ENCODE peak calls at places on chromosome 13, in seven cellular contexts. N, Z, H, I, X, B and O are unnamed samples.

GRCh38 chr13:73299787-73300186 is 241.0 kb downstream of the KLF5 start:
- DNase-seq in X (no peak), B (no peak), H (peak), Z (no peak), I (no peak), N (no peak), O (no peak)

GRCh38 chr13:80340643-80341097 is 256 bp downstream of the SPRY2 start:
- DNase-seq in N (no peak), X (no peak), H (peak), Z (no peak), B (no peak), I (no peak), O (peak)

GRCh38 chr13:102729560-102730275 is 34.9 kb upstream of the METTL21C start:
- DNase-seq in N (no peak), X (no peak), H (peak), Z (no peak), B (no peak), I (no peak), O (no peak)

GRCh38 chr13:40774672-40775071 is 3.7 kb upstream of the MRPS31 start:
- DNase-seq in Z (no peak), B (no peak), I (no peak), X (no peak), N (no peak), H (no peak), O (no peak)

GRCh38 chr13:114108141-114108761 is 24.2 kb downstream of the RASA3 start:
- DNase-seq in Z (no peak), X (no peak), N (no peak), B (no peak), I (no peak), H (no peak), O (peak)

GRCh38 chr13:70523622-70524021 is 415.4 kb upstream of the KLHL1 start:
- DNase-seq in Z (no peak), X (no peak), N (no peak), B (no peak), H (no peak), I (no peak), O (no peak)

GRCh38 chr13:49874430-49874829 is 61.7 kb downstream of the SPRYD7 start:
- DNase-seq in N (no peak), B (no peak), I (no peak), Z (no peak), H (no peak), X (no peak), O (no peak)

GRCh38 chr13:26133286-26133685 is 81.5 kb upstream of the SHISA2 start:
- DNase-seq in H (no peak), I (no peak), N (no peak), B (no peak), X (no peak), Z (no peak), O (no peak)

GRCh38 chr13:24270639-24271131 is 38.7 kb upstream of the C1QTNF9 start:
- DNase-seq in I (peak), H (peak), B (peak), X (peak), Z (peak), N (peak), O (peak)

GRCh38 chr13:23467048-23467931 is 33.8 kb upstream of the SACS start:
- DNase-seq in B (peak), Z (no peak), N (no peak), H (peak), X (no peak), I (peak), O (no peak)

GRCh38 chr13:44191504-44192171 is 182.0 kb upstream of the SERP2 start:
- DNase-seq in N (peak), H (peak), Z (no peak), I (peak), X (peak), B (peak), O (no peak)

GRCh38 chr13:36163809-36164308 is 32.7 kb upstream of the DCLK1 start:
- DNase-seq in N (no peak), I (peak), B (no peak), Z (peak), X (no peak), H (peak), O (no peak)

GRCh38 chr13:33230178-33230881 is 55.2 kb downstream of the STARD13 start:
- DNase-seq in Z (no peak), N (no peak), I (no peak), B (no peak), X (no peak), H (peak), O (no peak)

GRCh38 chr13:99442273-99442895 is 58.9 kb upstream of the TM9SF2 start:
- DNase-seq in Z (no peak), I (peak), B (peak), X (no peak), N (peak), H (peak), O (no peak)

GRCh38 chr13:50012396-50013169 is 2.7 kb upstream of the KCNRG start:
- DNase-seq in B (no peak), X (no peak), Z (no peak), I (no peak), N (no peak), H (peak), O (no peak)

GRCh38 chr13:102770435-102770834 is 3.2 kb downstream of the TEX30 start:
- DNase-seq in N (no peak), Z (no peak), I (no peak), B (no peak), H (no peak), X (no peak), O (no peak)

GRCh38 chr13:94677799-94678198 is 34.5 kb downstream of the SOX21 start:
- DNase-seq in I (no peak), B (no peak), H (no peak), N (no peak), Z (no peak), X (no peak), O (no peak)

GRCh38 chr13:57409656-57410055 is 221.9 kb upstream of the PCDH17 start:
- DNase-seq in I (no peak), X (no peak), H (no peak), N (no peak), B (no peak), Z (no peak), O (no peak)

GRCh38 chr13:79775830-79776229 is 294.9 kb downstream of the NDFIP2 start:
- DNase-seq in H (peak), I (peak), N (no peak), B (no peak), Z (no peak), X (no peak), O (no peak)

GRCh38 chr13:29195459-29195858 is 375.3 kb downstream of the MTUS2 start:
- DNase-seq in H (no peak), Z (no peak), I (peak), N (no peak), X (no peak), B (no peak), O (no peak)

GRCh38 chr13:72565893-72566292 is 161.5 kb downstream of the MZT1 start:
- DNase-seq in B (no peak), N (no peak), X (no peak), Z (no peak), I (peak), H (peak), O (no peak)

GRCh38 chr13:22047082-22047784 is 376.4 kb downstream of the FGF9 start:
- DNase-seq in X (no peak), H (peak), Z (no peak), B (no peak), I (no peak), N (no peak), O (no peak)

GRCh38 chr13:38202730-38203129 is 146.9 kb upstream of the UFM1 start:
- DNase-seq in N (no peak), X (no peak), H (peak), Z (no peak), B (no peak), I (no peak), O (no peak)

GRCh38 chr13:113947321-113948033 is 26.4 kb downstream of the C13orf46 start:
- DNase-seq in Z (peak), N (no peak), X (no peak), I (no peak), H (peak), B (no peak), O (peak)

GRCh38 chr13:45623516-45624090 is 8.1 kb upstream of the ERICH6B start:
- DNase-seq in B (no peak), H (peak), N (no peak), Z (no peak), I (peak), X (no peak), O (no peak)

GRCh38 chr13:75326173-75327131 is 155.5 kb downstream of the TBC1D4 start:
- DNase-seq in Z (no peak), B (no peak), I (no peak), H (peak), N (peak), X (peak), O (no peak)

GRCh38 chr13:31725841-31726240 is 13.5 kb upstream of the RXFP2 start:
- DNase-seq in I (no peak), B (no peak), X (no peak), H (no peak), Z (no peak), N (no peak), O (no peak)

GRCh38 chr13:94712287-94712811 is at the start of gene SOX21:
- DNase-seq in H (no peak), X (no peak), I (no peak), B (peak), Z (no peak), N (no peak), O (no peak)

GRCh38 chr13:114041493-114041892 is 67.6 kb upstream of the C13orf46 start:
- DNase-seq in B (no peak), H (no peak), N (no peak), Z (no peak), X (no peak), I (no peak), O (no peak)

GRCh38 chr13:62626771-62627170 is 1211.1 kb upstream of the PCDH20 start:
- DNase-seq in H (no peak), B (no peak), I (no peak), Z (no peak), X (no peak), N (no peak), O (no peak)
- TF ChIP-seq CTCF in H (peak), B (peak), I (peak), Z (no peak), X (no peak), N (no peak), O (no peak)

GRCh38 chr13:39284801-39285388 is 246.6 kb downstream of the NHLRC3 start:
- DNase-seq in X (no peak), N (no peak), Z (peak), B (no peak), H (peak), I (no peak), O (no peak)
- TF ChIP-seq CTCF in X (no peak), N (no peak), Z (peak), B (no peak), H (no peak), I (peak), O (no peak)

GRCh38 chr13:51044023-51044665 is 66.9 kb downstream of the C13orf42 start:
- DNase-seq in Z (no peak), B (no peak), I (no peak), X (no peak), N (no peak), H (no peak), O (no peak)
- TF ChIP-seq CTCF in Z (no peak), B (no peak), I (no peak), X (no peak), N (no peak), H (no peak), O (no peak)

GRCh38 chr13:27813826-27814225 is 21.5 kb downstream of the GSX1 start:
- DNase-seq in B (no peak), Z (no peak), H (no peak), N (no peak), I (no peak), X (no peak), O (no peak)
- TF ChIP-seq CTCF in B (no peak), Z (no peak), H (no peak), N (no peak), I (no peak), X (no peak), O (no peak)

GRCh38 chr13:76741624-76742023 is 144.6 kb downstream of the KCTD12 start:
- DNase-seq in B (no peak), H (peak), N (no peak), I (no peak), X (no peak), Z (no peak), O (no peak)

GRCh38 chr13:76751278-76751677 is 134.9 kb downstream of the KCTD12 start:
- DNase-seq in X (no peak), Z (no peak), H (no peak), N (no peak), I (no peak), B (no peak), O (no peak)

DNA sequence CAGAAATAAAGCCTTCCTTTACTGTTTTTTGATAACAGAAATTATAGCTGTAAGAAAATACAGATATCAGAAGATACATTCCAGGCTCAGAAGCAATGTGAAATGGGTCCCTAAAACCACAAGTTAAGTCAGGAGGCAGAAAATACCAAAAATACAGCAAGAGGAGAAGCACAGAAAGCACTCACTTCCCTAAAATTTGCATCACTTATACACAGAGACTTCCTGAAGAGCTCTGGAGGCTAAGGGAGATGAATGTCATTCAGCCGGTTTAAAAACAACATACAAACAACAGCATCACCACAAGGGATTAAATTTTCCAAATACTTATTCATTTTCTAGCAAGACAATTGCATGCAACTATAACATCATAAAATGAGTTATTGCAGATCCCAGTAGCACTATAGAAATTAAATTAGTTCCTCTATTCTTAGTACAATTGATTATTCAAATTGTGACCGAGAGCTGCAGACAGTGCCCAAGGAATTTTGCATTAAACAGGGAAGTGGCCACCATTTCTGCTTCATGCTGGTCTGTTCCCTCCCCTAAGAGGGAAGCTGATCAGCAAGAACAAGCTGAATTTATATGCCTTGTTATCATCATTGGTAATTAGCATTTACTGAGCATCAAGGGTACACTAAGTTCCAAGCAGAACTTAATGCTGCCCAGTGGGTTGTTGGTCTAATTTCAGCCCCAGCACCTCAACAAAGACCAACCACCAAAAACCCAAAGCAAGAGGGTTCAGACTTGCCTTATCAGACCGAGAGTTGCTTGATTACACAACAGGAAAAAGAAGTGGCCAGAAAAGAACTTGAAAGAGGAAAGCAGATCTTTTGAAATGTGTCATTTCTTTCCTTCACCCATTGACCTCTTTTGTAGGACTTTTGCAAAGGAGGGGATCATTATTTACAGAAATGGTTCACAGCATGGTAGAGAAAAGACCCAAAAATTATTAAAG is 140.7 kb downstream of the KCTD12 start:
- DNase-seq in H (no peak), B (no peak), X (no peak), I (no peak), Z (no peak), N (no peak), O (no peak)
- TF ChIP-seq CTCF in H (no peak), B (no peak), X (no peak), I (no peak), Z (no peak), N (no peak), O (no peak)

GRCh38 chr13:30362869-30363268 is 55.5 kb upstream of the KATNAL1 start:
- DNase-seq in N (no peak), I (no peak), Z (peak), H (no peak), B (no peak), X (no peak), O (no peak)
- TF ChIP-seq CTCF in N (no peak), I (no peak), Z (no peak), H (no peak), B (no peak), X (no peak), O (no peak)

GRCh38 chr13:59771272-59771671 is 392.5 kb downstream of the DIAPH3 start:
- DNase-seq in B (no peak), N (no peak), I (peak), H (peak), X (no peak), Z (no peak), O (no peak)
- TF ChIP-seq CTCF in B (peak), N (no peak), I (peak), H (peak), X (no peak), Z (peak), O (no peak)

DNA sequence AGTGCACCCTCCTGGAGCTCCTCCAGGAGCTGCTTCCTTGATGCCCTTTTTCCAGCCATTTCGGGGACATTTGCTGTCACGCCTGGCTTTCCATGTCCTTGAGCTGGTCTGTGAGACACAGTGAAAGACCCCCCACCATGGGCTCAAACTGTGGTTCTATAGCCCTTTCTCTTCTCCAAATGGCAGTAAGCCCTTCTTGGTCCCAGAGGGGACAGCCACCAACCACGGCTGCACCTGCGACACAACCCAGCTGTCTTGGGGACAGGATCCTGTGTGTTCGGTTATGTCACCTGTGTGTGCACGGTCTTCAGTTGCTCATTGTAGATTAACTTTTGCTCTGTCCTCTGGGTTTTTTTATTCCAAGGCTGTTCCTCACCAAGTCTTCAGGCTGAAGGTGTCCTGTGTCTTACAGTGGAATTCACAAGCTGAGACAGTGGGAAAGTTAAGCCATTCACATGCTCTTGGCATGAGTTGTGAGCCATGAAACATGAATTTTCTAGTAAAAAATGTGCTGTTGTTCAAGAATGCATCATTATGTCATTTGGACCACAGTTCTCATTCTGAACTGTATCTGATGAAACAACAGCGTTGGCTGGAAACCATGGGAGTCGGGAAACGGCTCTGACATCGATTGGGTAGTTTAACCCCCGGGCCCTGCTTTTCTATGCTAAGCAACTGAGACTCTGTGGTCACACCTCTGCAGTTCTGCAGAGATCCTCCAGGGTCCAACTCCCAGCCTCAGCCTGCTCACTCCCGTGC is 129.5 kb upstream of the MCF2L start:
- DNase-seq in H (peak), N (no peak), Z (no peak), B (no peak), X (no peak), I (no peak), O (no peak)
- TF ChIP-seq CTCF in H (no peak), N (no peak), Z (no peak), B (no peak), X (no peak), I (no peak), O (no peak)

GRCh38 chr13:101115762-101116161 is 300.5 kb downstream of the NALCN start:
- DNase-seq in X (no peak), I (no peak), Z (no peak), H (no peak), N (no peak), B (no peak), O (no peak)
- TF ChIP-seq CTCF in X (no peak), I (no peak), Z (no peak), H (peak), N (no peak), B (peak), O (no peak)